ENCODE peak calls at places on chromosome 11, in four cellular contexts. C is tibial artery; Y is CD4-positive, alpha-beta memory T cell; V is right lobe of liver. X is an unnamed sample.

GRCh38 chr11:85628771-85629341 is 463 bp downstream of the TMEM126B start:
- DNase-seq in V (no peak), C (no peak), Y (no peak), X (no peak)

GRCh38 chr11:45017329-45017728 is 66.6 kb upstream of the TP53I11 start:
- DNase-seq in C (no peak), V (no peak), Y (no peak), X (no peak)

GRCh38 chr11:1560618-1561251 is 11.3 kb downstream of the DUSP8 start:
- DNase-seq in C (no peak), Y (no peak), V (no peak), X (no peak)

GRCh38 chr11:72239296-72239848 is 4.6 kb downstream of the PHOX2A start:
- DNase-seq in Y (no peak), V (peak), C (peak), X (no peak)

GRCh38 chr11:39668640-39669039 is 1790.8 kb downstream of the LRRC4C start:
- DNase-seq in V (no peak), C (no peak), Y (no peak), X (no peak)

GRCh38 chr11:2166091-2166851 is 5.3 kb upstream of the INS start:
- DNase-seq in C (no peak), V (no peak), Y (peak), X (no peak)

GRCh38 chr11:2426826-2427521 is 17.3 kb downstream of the TRPM5 start:
- DNase-seq in V (no peak), Y (no peak), C (no peak), X (no peak)

GRCh38 chr11:67563354-67564114 is 20.1 kb upstream of the GSTP1 start:
- DNase-seq in C (no peak), V (no peak), Y (no peak), X (no peak)

GRCh38 chr11:7610393-7610792 is 62.9 kb downstream of the CYB5R2 start:
- DNase-seq in V (no peak), C (no peak), Y (no peak), X (no peak)

GRCh38 chr11:132033051-132033450 is 662.6 kb downstream of the NTM start:
- DNase-seq in Y (no peak), C (no peak), V (no peak), X (no peak)

GRCh38 chr11:72673284-72673942 is 809 bp downstream of the PDE2A start:
- DNase-seq in V (no peak), C (no peak), Y (no peak), X (no peak)

GRCh38 chr11:117281159-117281558 is 10.0 kb upstream of the BACE1-AS start:
- DNase-seq in Y (no peak), C (no peak), V (no peak), X (no peak)

GRCh38 chr11:114141863-114142590 is 82.5 kb downstream of the ZBTB16 start:
- DNase-seq in C (peak), V (no peak), Y (no peak), X (no peak)

GRCh38 chr11:67615455-67616430 is 9.0 kb downstream of the NDUFV1 start:
- DNase-seq in Y (peak), C (no peak), V (peak), X (no peak)

GRCh38 chr11:59857444-59858434 is 8.5 kb downstream of the TCN1 start:
- DNase-seq in Y (no peak), V (no peak), C (no peak), X (no peak)

GRCh38 chr11:126410649-126411048 is 55.2 kb downstream of the ST3GAL4 start:
- DNase-seq in Y (no peak), C (no peak), V (no peak), X (no peak)
- H3K27ac ChIP-seq in Y (no peak), C (peak), V (no peak), X (peak)

DNA sequence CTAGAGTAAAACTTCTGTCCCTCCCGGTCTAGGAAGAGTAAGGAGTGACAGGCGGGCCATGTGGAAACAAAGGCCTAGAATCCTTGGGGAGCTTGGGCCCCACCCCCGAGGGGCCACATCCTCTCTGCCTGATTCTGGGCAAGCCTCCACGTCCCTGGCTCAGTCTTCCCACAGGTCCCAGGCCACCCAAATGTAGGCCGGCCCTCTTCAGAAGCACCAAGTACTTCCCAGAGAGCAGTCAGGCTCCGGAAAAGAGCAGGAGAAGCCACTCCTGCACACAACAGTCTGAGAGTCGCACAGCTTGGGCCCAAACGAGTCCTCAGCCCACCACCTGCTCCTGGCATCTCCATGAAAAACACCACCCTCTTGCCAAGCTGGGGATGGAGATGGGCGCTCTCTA is 15.5 kb downstream of the EHD1 start:
- DNase-seq in V (no peak), Y (no peak), C (peak), X (no peak)
- H3K27ac ChIP-seq in V (no peak), Y (peak), C (peak), X (peak)

DNA sequence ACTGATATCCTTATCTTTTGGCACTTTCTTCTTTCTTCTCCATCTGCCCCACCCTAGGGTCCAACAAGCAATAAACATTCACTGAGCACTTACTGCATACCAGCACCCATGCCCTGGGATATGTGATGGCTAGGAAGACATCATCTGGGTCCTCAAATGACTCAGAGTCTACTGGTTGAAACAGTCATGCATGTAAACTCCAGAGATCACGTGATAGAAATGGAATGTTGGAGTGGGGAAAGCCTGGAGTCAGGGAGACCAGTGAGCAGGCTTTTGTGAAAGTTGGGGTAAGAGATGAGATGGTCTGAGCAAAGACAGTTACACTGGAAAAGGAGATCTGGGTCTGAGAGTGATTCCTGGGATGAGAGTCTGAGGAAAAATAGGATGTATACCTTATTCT is 724.9 kb upstream of the TENM4 start:
- DNase-seq in C (no peak), V (no peak), Y (no peak), X (no peak)
- H3K27ac ChIP-seq in C (no peak), V (no peak), Y (no peak), X (no peak)

GRCh38 chr11:116193321-116194114 is 579.3 kb downstream of the BUD13 start:
- DNase-seq in V (no peak), C (no peak), Y (no peak), X (no peak)
- H3K27ac ChIP-seq in V (no peak), C (no peak), Y (no peak), X (peak)

DNA sequence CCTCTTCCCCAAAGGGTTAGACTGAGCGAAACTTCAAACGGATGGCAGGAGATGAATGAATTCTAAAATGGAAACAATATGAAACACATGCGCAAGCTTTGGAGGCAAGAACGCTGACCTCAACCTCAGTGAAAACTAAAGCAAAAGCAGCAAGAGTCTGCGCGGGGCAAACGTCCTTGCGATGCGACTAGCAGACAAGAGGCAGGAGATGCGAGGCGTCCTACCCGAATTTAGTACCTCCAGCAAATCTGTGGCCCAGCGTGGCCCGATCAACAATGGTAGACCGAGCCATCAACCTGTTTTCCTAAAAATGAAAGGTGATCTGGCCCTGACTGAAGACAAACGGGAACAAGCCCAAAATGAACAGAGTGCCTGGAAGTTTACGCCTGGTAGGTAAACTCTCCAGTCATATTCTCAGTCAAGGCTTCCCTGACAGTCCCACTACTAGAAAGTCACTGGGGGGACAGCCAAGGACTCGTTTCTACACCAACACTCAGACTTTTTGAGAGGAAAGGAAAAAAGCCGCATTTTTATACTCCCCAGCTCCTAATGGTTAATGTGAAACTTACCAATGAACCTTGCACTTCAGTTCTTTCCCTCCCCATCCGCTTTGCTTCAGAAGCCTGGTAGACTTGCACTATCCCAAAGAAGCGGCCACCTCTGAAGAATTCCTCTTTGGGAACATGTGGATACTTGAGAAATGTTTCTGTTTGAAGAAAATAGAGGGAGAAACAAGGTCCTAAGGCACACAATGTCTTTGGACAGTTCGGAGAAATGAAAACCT is 11.5 kb downstream of the MMP3 start:
- DNase-seq in C (no peak), Y (no peak), V (no peak), X (no peak)
- H3K27ac ChIP-seq in C (no peak), Y (no peak), V (no peak), X (no peak)

GRCh38 chr11:14641801-14642200 is 1.8 kb upstream of the PDE3B start:
- DNase-seq in C (no peak), V (no peak), Y (no peak), X (no peak)

GRCh38 chr11:14643697-14644395 is at the start of gene PDE3B:
- DNase-seq in Y (peak), C (peak), V (peak), X (peak)

GRCh38 chr11:14642873-14643696 is 519 bp upstream of the PDE3B start:
- DNase-seq in Y (no peak), C (no peak), V (no peak), X (no peak)

GRCh38 chr11:14644396-14645246 is 1.0 kb downstream of the PDE3B start:
- DNase-seq in V (peak), Y (peak), C (peak), X (no peak)

GRCh38 chr11:14642453-14642852 is 1.2 kb upstream of the PDE3B start:
- DNase-seq in C (no peak), Y (no peak), V (no peak), X (no peak)
- H3K27ac ChIP-seq in C (no peak), Y (no peak), V (peak), X (no peak)

DNA sequence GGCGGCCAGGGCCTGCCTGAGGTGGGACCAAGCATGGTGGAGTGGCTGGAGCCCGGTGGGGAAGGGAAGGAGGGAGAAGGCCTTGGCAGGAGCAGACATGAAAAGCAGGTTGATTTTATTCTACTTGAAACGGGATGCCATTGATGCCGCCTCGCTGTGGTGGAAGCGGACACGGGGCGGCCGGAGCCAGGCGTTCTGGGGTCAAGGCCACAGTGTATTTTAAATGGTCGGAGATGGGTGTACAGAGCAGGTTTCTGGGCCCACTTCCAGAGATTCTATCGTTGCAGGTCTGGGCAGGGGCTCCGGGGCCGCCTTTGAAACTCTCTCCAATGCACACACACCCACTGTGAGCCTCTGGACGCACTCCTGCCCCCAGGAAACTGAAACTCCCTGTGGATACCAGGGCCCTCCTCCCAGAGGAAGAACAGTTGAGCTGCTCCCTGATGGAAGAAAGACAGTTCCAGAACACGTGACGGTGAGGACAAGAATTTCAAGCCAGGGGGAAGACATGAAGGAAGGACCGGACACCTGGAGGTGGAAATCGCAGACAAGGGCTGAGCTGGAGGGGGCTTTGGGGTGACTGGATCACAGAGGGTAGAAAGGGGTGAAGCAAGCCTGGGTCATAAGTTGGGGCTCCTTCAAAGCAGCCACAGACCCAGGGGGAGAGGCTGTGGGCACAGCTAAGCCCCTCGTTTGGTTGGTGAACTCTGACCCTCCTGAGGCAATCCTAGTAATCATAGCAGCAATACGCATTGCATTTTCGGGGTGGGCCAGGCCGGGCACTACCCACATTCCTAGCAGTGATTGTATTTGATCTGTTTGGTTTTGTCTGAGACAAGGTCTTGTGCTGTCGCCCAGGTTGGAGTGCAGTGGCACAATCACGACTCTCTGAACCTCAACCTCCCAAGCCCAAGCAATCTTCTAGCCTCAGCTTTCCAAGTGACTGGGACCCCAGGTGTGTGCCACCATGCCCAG is 12.3 kb upstream of the LINC01488 start:
- DNase-seq in Y (no peak), C (no peak), V (peak), X (no peak)
- H3K27ac ChIP-seq in Y (no peak), C (no peak), V (peak), X (no peak)